ENCODE peak calls at places on chromosome 21, in six cellular contexts. Q is A549, H is K562, E is HepG2, D is GM12878, J is endothelial cell of umbilical vein. C is an unnamed sample.

GRCh38 chr21:14383596-14384210 is 757 bp upstream of the HSPA13 start:
- DNase-seq in Q (no peak), J (no peak), E (no peak), H (no peak), D (peak; percentile 12), C (peak; percentile 58)

GRCh38 chr21:26164311-26164710 is 6.3 kb downstream of the APP start:
- DNase-seq in H (no peak), Q (no peak), E (no peak), D (no peak), J (no peak), C (no peak)

GRCh38 chr21:41678944-41679343 is 87.9 kb downstream of the RIPK4 start:
- DNase-seq in D (no peak), Q (peak; percentile 90), H (peak; percentile 97), E (peak; percentile 98), J (peak; percentile 83), C (peak; percentile 74)

GRCh38 chr21:37419228-37419906 is 52.8 kb downstream of the DYRK1A start:
- DNase-seq in H (no peak), J (no peak), D (no peak), Q (no peak), E (no peak), C (no peak)

GRCh38 chr21:29192999-29193563 is 62.6 kb downstream of the MAP3K7CL start:
- DNase-seq in E (no peak), D (no peak), J (no peak), H (no peak), Q (no peak), C (no peak)

GRCh38 chr21:42195378-42196031 is 23.4 kb upstream of the ABCG1 start:
- DNase-seq in J (no peak), Q (no peak), H (no peak), D (no peak), E (no peak), C (peak; percentile 80)

GRCh38 chr21:36693144-36694040 is 5.5 kb upstream of the SIM2 start:
- DNase-seq in H (no peak), J (no peak), E (no peak), Q (no peak), D (no peak), C (no peak)

GRCh38 chr21:46564391-46564790 is 40.5 kb downstream of the S100B start:
- DNase-seq in Q (no peak), H (peak; percentile 8), D (no peak), E (no peak), J (no peak), C (no peak)

GRCh38 chr21:35335951-35336446 is 286.9 kb upstream of the RUNX1 start:
- DNase-seq in E (no peak), J (no peak), Q (no peak), H (no peak), D (no peak), C (no peak)

GRCh38 chr21:36839123-36839522 is 127.3 kb downstream of the HLCS start:
- DNase-seq in D (no peak), H (no peak), Q (no peak), E (no peak), J (no peak), C (no peak)

GRCh38 chr21:27275294-27275927 is 308.5 kb upstream of the ADAMTS5 start:
- DNase-seq in E (no peak), J (no peak), H (no peak), D (no peak), Q (no peak), C (peak; percentile 80)

GRCh38 chr21:39568380-39568779 is 44.4 kb upstream of the B3GALT5 start:
- DNase-seq in E (no peak), Q (no peak), H (no peak), D (no peak), J (no peak), C (no peak)

GRCh38 chr21:34885125-34885524 is 164.0 kb downstream of the RUNX1 start:
- DNase-seq in Q (no peak), J (peak; percentile 48), H (no peak), E (no peak), D (no peak), C (peak; percentile 59)

GRCh38 chr21:42527489-42528158 is 14.0 kb downstream of the SLC37A1 start:
- DNase-seq in H (no peak), D (peak; percentile 80), J (no peak), Q (no peak), E (no peak), C (no peak)

GRCh38 chr21:14900058-14900457 is 164.7 kb downstream of the NRIP1 start:
- DNase-seq in D (no peak), E (no peak), J (peak; percentile 10), Q (no peak), H (no peak), C (no peak)

GRCh38 chr21:41615613-41616012 is 107.7 kb upstream of the TMPRSS2 start:
- DNase-seq in E (no peak), D (no peak), J (no peak), Q (no peak), H (no peak), C (no peak)

GRCh38 chr21:41631564-41632461 is 123.9 kb upstream of the TMPRSS2 start:
- DNase-seq in H (no peak), Q (peak; percentile 39), E (no peak), J (no peak), D (no peak), C (no peak)

GRCh38 chr21:35197191-35197590 is 148.1 kb upstream of the RUNX1 start:
- DNase-seq in J (no peak), H (no peak), Q (no peak), D (no peak), E (no peak), C (no peak)

GRCh38 chr21:35204850-35205564 is 155.9 kb upstream of the RUNX1 start:
- DNase-seq in Q (no peak), H (peak; percentile 69), D (no peak), J (peak; percentile 96), E (no peak), C (peak; percentile 73)

GRCh38 chr21:21200939-21201610 is 202.9 kb downstream of the NCAM2 start:
- DNase-seq in D (no peak), E (no peak), J (peak; percentile 22), H (no peak), Q (no peak), C (no peak)

GRCh38 chr21:36654341-36654740 is 44.6 kb upstream of the SIM2 start:
- DNase-seq in D (no peak), E (no peak), H (no peak), J (no peak), Q (no peak), C (no peak)

GRCh38 chr21:39863111-39863510 is 4.1 kb upstream of the PCP4 start:
- DNase-seq in H (no peak), D (no peak), E (no peak), J (no peak), Q (no peak), C (no peak)

GRCh38 chr21:16592399-16592798 is 862.6 kb downstream of the USP25 start:
- DNase-seq in D (no peak), H (no peak), E (no peak), J (no peak), Q (no peak), C (no peak)

GRCh38 chr21:26736449-26736848 is 108.8 kb downstream of the ADAMTS1 start:
- DNase-seq in Q (no peak), E (no peak), H (no peak), J (no peak), D (no peak), C (no peak)

DNA sequence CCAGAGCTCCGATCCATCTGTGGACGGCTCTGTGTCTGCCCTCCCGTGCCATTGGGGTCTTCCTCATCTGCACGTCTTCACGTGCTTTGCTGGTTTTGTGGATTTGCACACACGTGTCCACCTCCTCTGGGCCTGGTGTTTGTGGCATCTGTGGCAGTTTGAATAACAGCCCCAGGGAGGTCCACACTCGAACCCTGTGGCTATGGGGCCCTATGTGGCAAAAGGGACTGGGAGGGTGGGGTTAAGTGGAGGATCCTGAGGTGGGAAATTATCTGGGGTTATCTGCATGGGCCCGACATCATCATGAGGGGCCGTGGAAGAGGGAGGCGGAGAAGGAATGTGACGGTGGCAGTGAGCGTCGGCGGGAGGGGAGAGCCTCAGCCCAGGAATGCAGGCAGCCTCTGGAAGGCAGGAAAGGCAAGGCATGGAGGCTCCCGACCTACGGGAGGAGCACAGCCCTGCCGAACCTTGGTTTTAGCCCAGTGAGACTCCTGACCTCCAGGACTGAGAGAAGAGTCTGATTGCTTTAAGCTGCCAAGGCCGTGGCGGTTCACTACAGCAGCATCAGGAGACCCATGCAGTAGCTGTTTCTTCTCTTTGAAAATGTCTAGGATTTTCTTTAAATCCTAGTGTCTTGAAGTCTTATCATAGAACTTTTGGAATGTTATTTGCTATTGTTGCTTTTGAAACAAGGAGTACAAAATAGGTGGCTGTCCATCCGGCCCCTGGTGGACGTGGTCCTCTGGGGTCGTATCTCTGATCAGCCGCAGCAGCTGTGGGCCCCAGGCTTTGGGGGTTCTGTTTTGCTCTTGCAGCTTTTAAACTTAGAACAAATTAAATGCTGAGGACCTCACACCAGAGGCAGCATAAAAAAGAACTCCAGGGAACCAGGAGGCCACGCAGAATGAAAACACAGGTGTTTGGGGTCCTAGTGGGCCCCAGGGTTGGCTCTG is 40.0 kb upstream of the LRRC3 start:
- DNase-seq in E (no peak), D (no peak), H (no peak), J (no peak), Q (no peak), C (no peak)
- TF ChIP-seq MYC in E (no peak), D (no peak), H (no peak), J (no peak), Q (no peak), C (no peak)

GRCh38 chr21:31158789-31159581 is 120.7 kb upstream of the KRTAP19-8 start:
- DNase-seq in Q (no peak), E (no peak), D (no peak), J (no peak), H (no peak), C (peak; percentile 61)
- H3K4me3 ChIP-seq in Q (no peak overlapping the region), E (no peak overlapping the region), D (no peak overlapping the region), J (no peak overlapping the region), H (no peak overlapping the region), C (no peak overlapping the region)

GRCh38 chr21:45554477-45555175 is 12.4 kb upstream of the SLC19A1 start:
- DNase-seq in Q (peak; percentile 52), H (peak; percentile 93), E (peak; percentile 38), D (peak; percentile 23), J (peak; percentile 75), C (peak; percentile 81)
- TF ChIP-seq POLR2A in Q (peak; percentile 24), H (no peak), E (no peak), D (peak; percentile 75), J (peak; percentile 20), C (no peak)

GRCh38 chr21:23014021-23014420 is 2015.8 kb downstream of the NCAM2 start:
- DNase-seq in Q (no peak), E (no peak), J (peak; percentile 84), H (no peak), D (no peak), C (no peak)

GRCh38 chr21:23017989-23018388 is 2019.8 kb downstream of the NCAM2 start:
- DNase-seq in D (no peak), E (no peak), Q (no peak), J (peak; percentile 58), H (no peak), C (no peak)

GRCh38 chr21:23021481-23021880 is 2023.3 kb downstream of the NCAM2 start:
- DNase-seq in D (no peak), J (no peak), E (no peak), H (no peak), Q (no peak), C (no peak)

GRCh38 chr21:23020969-23021368 is 2022.8 kb downstream of the NCAM2 start:
- DNase-seq in J (no peak), E (no peak), H (no peak), Q (no peak), D (no peak), C (no peak)

DNA sequence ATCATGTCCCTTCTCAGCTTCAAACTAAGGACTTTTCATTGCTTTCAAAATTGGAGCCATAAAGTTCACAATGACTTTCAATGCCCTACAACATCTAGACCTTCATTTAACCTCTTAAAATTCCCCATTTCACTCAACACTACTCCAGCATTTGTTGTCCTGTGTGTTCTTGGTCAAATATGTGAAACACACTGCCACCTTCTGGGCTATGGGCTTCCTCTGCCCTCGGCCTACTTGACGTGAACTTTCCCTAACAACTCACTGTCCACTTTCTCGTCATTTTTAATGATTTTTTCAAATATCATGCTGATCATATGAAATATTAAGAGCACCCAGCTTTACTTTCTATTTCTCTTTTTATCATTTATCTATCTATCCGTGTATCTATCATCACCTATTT is 2018.4 kb downstream of the NCAM2 start:
- DNase-seq in D (no peak), Q (no peak), J (peak; percentile 83), E (no peak), H (no peak), C (peak; percentile 30)
- TF ChIP-seq MYC in D (no peak), Q (no peak), J (no peak), E (no peak), H (no peak), C (no peak)

C was measured in NB4.